ENCODE peak calls at places on chromosome 20, in eight cellular contexts. U is activated naive CD8-positive, alpha-beta T cell treated with anti-CD3 and anti-CD28 coated beads for 36 hours; P is left cardiac atrium; I is RKO; B is fibroblast of pulmonary artery; O is sigmoid colon; K is fibroblast of the aortic adventitia; S is cardiac fibroblast. Y is an unnamed sample.

GRCh38 chr20:61037498-61037897 is 214.6 kb upstream of the CDH4 start:
- DNase-seq in U (no peak), P (no peak), I (no peak), B (no peak), O (no peak), K (no peak), S (no peak), Y (no peak)

GRCh38 chr20:24957326-24957996 is 8.4 kb downstream of the CST7 start:
- DNase-seq in U (no peak), P (no peak), I (no peak), B (no peak), O (peak), K (no peak), S (no peak), Y (no peak)

GRCh38 chr20:5757949-5758348 is 7.7 kb downstream of the SHLD1 start:
- DNase-seq in U (no peak), P (no peak), I (no peak), B (no peak), O (no peak), K (no peak), S (no peak), Y (no peak)

GRCh38 chr20:56697476-56697875 is 68.4 kb downstream of the TFAP2C start:
- DNase-seq in U (no peak), P (no peak), I (no peak), B (no peak), O (no peak), K (no peak), S (no peak), Y (no peak)

GRCh38 chr20:53869466-53870258 is 200.7 kb downstream of the BCAS1 start:
- DNase-seq in U (peak), P (peak), I (peak), B (peak), O (peak), K (peak), S (peak), Y (peak)

GRCh38 chr20:54347216-54347833 is 128.1 kb upstream of the DOK5 start:
- DNase-seq in U (no peak), P (no peak), I (no peak), B (no peak), O (no peak), K (no peak), S (no peak), Y (no peak)

GRCh38 chr20:4134355-4134834 is 119.0 kb upstream of the RNF24 start:
- DNase-seq in U (no peak), P (no peak), I (no peak), B (no peak), O (no peak), K (no peak), S (no peak), Y (no peak)

GRCh38 chr20:37007898-37008649 is 56.6 kb upstream of the SAMHD1 start:
- DNase-seq in U (no peak), P (no peak), I (peak), B (peak), O (no peak), K (peak), S (peak), Y (no peak)